ENCODE peak calls at places on chromosome 12, in seven cellular contexts. O is stomach; N is ovary; V is breast epithelium; G is CD8-positive, alpha-beta memory T cell; F is mucosa of descending colon; Q is sigmoid colon. U is an unnamed sample.

GRCh38 chr12:121711925-121712461 is 559 bp upstream of the TMEM120B start:
- DNase-seq in O (peak; percentile 36), N (no peak), V (no peak), G (peak; percentile 7), F (no peak), Q (peak; percentile 72), U (peak; percentile 94)

GRCh38 chr12:991350-992278 is 591 bp downstream of the ERC1 start:
- DNase-seq in O (no peak), N (peak; percentile 59), V (peak; percentile 52), G (no peak), F (no peak), Q (no peak), U (peak; percentile 27)

GRCh38 chr12:27236498-27236897 is 7.6 kb upstream of the STK38L start:
- DNase-seq in O (no peak), N (no peak), V (no peak), G (no peak), F (no peak), Q (no peak), U (no peak)

GRCh38 chr12:4809013-4809448 is 88.8 kb downstream of the GALNT8 start:
- DNase-seq in O (no peak), N (no peak), V (no peak), G (peak; percentile 15), F (no peak), Q (peak; percentile 68), U (no peak)

GRCh38 chr12:28767836-28768348 is 381.2 kb upstream of the FAR2 start:
- DNase-seq in O (no peak), N (no peak), V (no peak), G (no peak), F (no peak), Q (no peak), U (no peak)

GRCh38 chr12:104049278-104050257 is at the start of gene GLT8D2:
- DNase-seq in O (peak; percentile 40), N (peak; percentile 71), V (peak; percentile 56), G (no peak), F (peak; percentile 59), Q (peak; percentile 88), U (peak; percentile 66)

GRCh38 chr12:50507930-50508329 is 3.1 kb downstream of the DIP2B start:
- DNase-seq in O (no peak), N (no peak), V (no peak), G (no peak), F (no peak), Q (no peak), U (no peak)

GRCh38 chr12:13088503-13088902 is 15.0 kb downstream of the GSG1 start:
- DNase-seq in O (no peak), N (no peak), V (no peak), G (no peak), F (no peak), Q (no peak), U (no peak)

DNA sequence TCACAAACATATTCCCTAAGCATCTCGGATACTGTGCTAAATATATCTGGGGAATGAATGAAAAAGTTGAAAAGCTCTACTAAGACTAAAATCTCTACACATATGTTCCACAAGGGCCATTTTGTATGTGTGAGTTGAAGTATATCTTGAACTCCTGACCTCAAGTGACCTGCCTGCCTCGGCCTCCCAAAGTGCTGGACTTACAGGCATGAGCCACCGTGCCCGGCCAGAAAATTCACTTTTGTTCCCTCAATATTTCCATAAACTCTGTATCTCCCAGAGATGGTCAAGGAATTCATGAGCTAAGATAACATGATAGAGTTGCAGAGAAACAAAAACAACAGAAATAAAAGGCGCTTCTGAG is 1.5 kb upstream of the TUBA1C start:
- DNase-seq in O (no peak), N (no peak), V (no peak), G (no peak), F (no peak), Q (no peak), U (no peak)
- H3K4me3 ChIP-seq in O (no peak overlapping the region), N (no peak overlapping the region), V (no peak overlapping the region), G (no peak overlapping the region), F (no peak overlapping the region), Q (no peak overlapping the region), U (no peak overlapping the region)

GRCh38 chr12:34402899-34403705 is 380.8 kb downstream of the ALG10 start:
- DNase-seq in O (peak; percentile 16), N (peak; percentile 5), V (peak; percentile 35), G (no peak), F (peak; percentile 31), Q (peak; percentile 56), U (peak; percentile 0)
- H3K9me3 ChIP-seq in O (peaks cover 100% of the 10 kb centered on the region), N (peaks cover 16% of the 10 kb centered on the region), V (peaks cover 97% of the 10 kb centered on the region), G (peaks cover 8% of the 10 kb centered on the region), F (peaks cover 100% of the 10 kb centered on the region), Q (peaks cover 15% of the 10 kb centered on the region), U (peaks cover 4% of the 10 kb centered on the region)

GRCh38 chr12:6699259-6699988 is 1.2 kb downstream of the PIANP start:
- DNase-seq in O (no peak), N (no peak), V (no peak), G (no peak), F (no peak), Q (peak; percentile 41), U (no peak)

GRCh38 chr12:6696690-6697583 is 3.7 kb downstream of the PIANP start:
- DNase-seq in O (no peak), N (no peak), V (no peak), G (no peak), F (no peak), Q (no peak), U (no peak)

GRCh38 chr12:6697584-6698351 is 2.8 kb downstream of the PIANP start:
- DNase-seq in O (peak; percentile 42), N (no peak), V (no peak), G (no peak), F (no peak), Q (peak; percentile 42), U (peak; percentile 64)

GRCh38 chr12:6699989-6700645 is 498 bp downstream of the PIANP start:
- DNase-seq in O (no peak), N (no peak), V (no peak), G (no peak), F (no peak), Q (peak; percentile 69), U (peak; percentile 17)

DNA sequence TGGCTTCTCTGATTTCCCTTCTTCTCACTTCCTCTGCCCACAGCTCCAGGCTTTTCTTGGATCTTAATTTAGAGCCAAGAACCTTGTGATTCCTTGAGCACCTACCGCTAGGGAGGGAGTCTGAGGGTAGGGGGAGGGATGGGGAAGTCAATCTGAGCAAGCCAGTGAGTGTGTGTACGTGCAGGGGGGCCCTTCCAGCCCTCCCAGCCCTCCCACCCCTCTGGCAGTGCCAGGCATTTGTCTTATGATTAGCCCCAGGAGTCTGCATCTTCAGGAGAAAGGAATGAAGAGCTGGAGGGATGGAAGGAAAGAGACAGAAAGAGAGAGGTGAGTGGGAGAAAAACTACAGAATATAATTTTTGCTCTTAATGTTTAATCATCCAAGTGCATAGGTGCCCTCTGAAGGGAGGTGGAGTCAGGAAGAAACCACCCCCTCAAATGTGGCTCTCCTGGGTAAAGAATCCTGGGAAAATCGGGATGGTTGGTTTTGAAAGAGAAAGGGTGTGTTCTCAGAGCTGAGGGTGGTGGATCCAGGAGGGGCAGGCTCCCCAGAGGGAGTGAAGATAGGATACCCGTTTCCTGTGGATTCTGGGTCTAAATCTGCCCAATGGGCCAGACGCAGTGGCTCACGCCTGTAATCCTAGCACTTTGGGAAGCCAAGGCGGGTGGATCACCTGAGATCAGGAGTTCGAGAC is 2.1 kb downstream of the PIANP start:
- DNase-seq in O (no peak), N (no peak), V (no peak), G (no peak), F (no peak), Q (peak; percentile 12), U (no peak)
- H3K4me3 ChIP-seq in O (no peak overlapping the region), N (no peak overlapping the region), V (no peak overlapping the region), G (no peak overlapping the region), F (no peak overlapping the region), Q (no peak overlapping the region), U (no peak overlapping the region)

DNA sequence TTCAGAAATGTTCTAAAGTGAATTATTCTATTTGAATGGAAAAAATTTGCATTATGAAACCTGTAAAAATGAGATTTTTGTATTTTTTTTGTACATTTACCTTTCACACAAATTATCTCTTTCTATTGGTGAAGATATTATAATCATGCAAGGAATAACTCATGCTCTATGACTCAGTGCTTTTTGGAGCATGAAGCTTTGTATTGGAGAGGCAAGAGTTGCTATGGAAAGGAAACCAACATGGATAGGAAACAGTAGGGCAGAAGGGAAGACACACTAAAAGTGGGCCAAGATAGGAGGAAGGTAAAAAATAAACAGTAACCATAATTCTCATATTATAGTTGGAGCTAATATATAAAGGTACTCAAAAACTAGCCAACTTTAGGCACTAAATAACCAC is 79.0 kb downstream of the PLCZ1 start:
- DNase-seq in O (no peak), N (no peak), V (no peak), G (no peak), F (no peak), Q (no peak), U (no peak)
- H3K9me3 ChIP-seq in O (peaks cover 19% of the 10 kb centered on the region), N (no peaks in the 10 kb centered on the region), V (peaks cover 4% of the 10 kb centered on the region), G (no peaks in the 10 kb centered on the region), F (no peaks in the 10 kb centered on the region), Q (no peaks in the 10 kb centered on the region), U (no peaks in the 10 kb centered on the region)

GRCh38 chr12:93297536-93297935 is 80.2 kb upstream of the NUDT4 start:
- DNase-seq in O (no peak), N (no peak), V (no peak), G (no peak), F (no peak), Q (no peak), U (no peak)

GRCh38 chr12:93292731-93293566 is 84.8 kb upstream of the NUDT4 start:
- DNase-seq in O (no peak), N (no peak), V (no peak), G (no peak), F (no peak), Q (no peak), U (no peak)

GRCh38 chr12:93299262-93299846 is 78.4 kb upstream of the NUDT4 start:
- DNase-seq in O (no peak), N (no peak), V (no peak), G (no peak), F (no peak), Q (no peak), U (no peak)

GRCh38 chr12:93300611-93301021 is 77.1 kb upstream of the NUDT4 start:
- DNase-seq in O (no peak), N (no peak), V (no peak), G (no peak), F (no peak), Q (no peak), U (no peak)

GRCh38 chr12:93297032-93297431 is 80.7 kb upstream of the NUDT4 start:
- DNase-seq in O (no peak), N (no peak), V (no peak), G (no peak), F (no peak), Q (no peak), U (no peak)
- H3K4me3 ChIP-seq in O (no peak overlapping the region), N (no peak overlapping the region), V (no peak overlapping the region), G (no peak overlapping the region), F (no peak overlapping the region), Q (no peak overlapping the region), U (no peak overlapping the region)

GRCh38 chr12:34398366-34398705 is 376.0 kb downstream of the ALG10 start:
- DNase-seq in O (peak; percentile 16), N (peak; percentile 4), V (peak; percentile 35), G (no peak), F (peak; percentile 17), Q (peak; percentile 40), U (no peak)

GRCh38 chr12:34400986-34401658 is 378.8 kb downstream of the ALG10 start:
- DNase-seq in O (peak; percentile 9), N (peak; percentile 9), V (peak; percentile 38), G (peak; percentile 0), F (peak; percentile 40), Q (peak; percentile 32), U (no peak)

GRCh38 chr12:34398706-34399630 is 376.7 kb downstream of the ALG10 start:
- DNase-seq in O (peak; percentile 16), N (peak; percentile 14), V (peak; percentile 27), G (peak; percentile 1), F (peak; percentile 24), Q (peak; percentile 54), U (peak; percentile 0)

GRCh38 chr12:34400423-34400881 is 378.2 kb downstream of the ALG10 start:
- DNase-seq in O (peak; percentile 15), N (peak; percentile 6), V (peak; percentile 20), G (no peak), F (peak; percentile 13), Q (peak; percentile 59), U (peak; percentile 1)

GRCh38 chr12:34399631-34400422 is 377.5 kb downstream of the ALG10 start:
- DNase-seq in O (peak; percentile 20), N (peak; percentile 6), V (peak; percentile 46), G (no peak), F (peak; percentile 27), Q (peak; percentile 45), U (no peak)
- H3K9me3 ChIP-seq in O (peaks cover 100% of the 10 kb centered on the region), N (peaks cover 11% of the 10 kb centered on the region), V (peaks cover 97% of the 10 kb centered on the region), G (no peaks in the 10 kb centered on the region), F (peaks cover 100% of the 10 kb centered on the region), Q (peaks cover 4% of the 10 kb centered on the region), U (no peaks in the 10 kb centered on the region)

U was measured in SJCRH30.